ENCODE peak calls at places on chromosomes 6 and 20, in four cellular contexts. O, X, T and U are unnamed samples.

GRCh38 chr6:157659536-157660271 is 163.3 kb upstream of the SNX9 start:
- DNase-seq in O (no peak), X (peak), T (no peak), U (no peak)

GRCh38 chr6:104229057-104229456 is 630.7 kb downstream of the HACE1 start:
- DNase-seq in O (no peak), X (no peak), T (no peak), U (no peak)

GRCh38 chr6:81901589-81901988 is 149.1 kb upstream of the TENT5A start:
- DNase-seq in O (no peak), X (no peak), T (no peak), U (peak)

GRCh38 chr6:17001188-17001587 is 100.7 kb upstream of the STMND1 start:
- DNase-seq in O (no peak), X (no peak), T (peak), U (no peak)

GRCh38 chr20:63706027-63706695 is 1.6 kb downstream of the ARFRP1 start:
- DNase-seq in O (no peak), X (no peak), T (no peak), U (no peak)

GRCh38 chr6:137560184-137560563 is 66.0 kb upstream of the OLIG3 start:
- DNase-seq in O (no peak), X (no peak), T (no peak), U (no peak)

GRCh38 chr20:37986873-37987601 is 46.2 kb downstream of the TTI1 start:
- DNase-seq in O (no peak), X (no peak), T (no peak), U (no peak)

GRCh38 chr6:26032387-26033131 is 54.7 kb upstream of the HFE start:
- DNase-seq in O (no peak), X (no peak), T (no peak), U (peak)

GRCh38 chr6:108587258-108588059 is 26.7 kb downstream of the FOXO3 start:
- DNase-seq in O (no peak), X (no peak), T (no peak), U (peak)

GRCh38 chr20:18973499-18974173 is 160.1 kb downstream of the SCP2D1 start:
- DNase-seq in O (no peak), X (no peak), T (no peak), U (no peak)

GRCh38 chr6:3334579-3334978 is 75.8 kb downstream of the PSMG4 start:
- DNase-seq in O (no peak), X (no peak), T (no peak), U (no peak)

GRCh38 chr20:32477594-32478512 is 107.3 kb downstream of the NOL4L start:
- DNase-seq in O (no peak), X (no peak), T (no peak), U (no peak)

GRCh38 chr6:166605752-166606151 is 19.3 kb upstream of the RAMACL start:
- DNase-seq in O (no peak), X (no peak), T (no peak), U (no peak)

GRCh38 chr20:9220874-9221547 is 152.1 kb downstream of the PLCB4 start:
- DNase-seq in O (no peak), X (no peak), T (no peak), U (peak)

GRCh38 chr6:104095661-104096416 is 763.9 kb downstream of the HACE1 start:
- DNase-seq in O (no peak), X (no peak), T (no peak), U (no peak)

GRCh38 chr6:72784071-72784470 is 162.2 kb downstream of the KCNQ5 start:
- DNase-seq in O (no peak), X (no peak), T (no peak), U (no peak)

GRCh38 chr6:111985202-111985731 is 68.6 kb upstream of the CCN6 start:
- DNase-seq in O (peak), X (no peak), T (peak), U (peak)